ENCODE peak calls at places on chromosomes 6 and 20, in ten cellular contexts. One of them, this sample, is unnamed. For H3K9me3, the result is how much of the 10 kb centered on the place peaks cover.

GRCh38 chr20:53935353-53936084 is 134.9 kb downstream of the BCAS1 start:
- DNase-seq in aorta: no peak
- DNase-seq in A549: no peak
- DNase-seq in transverse colon: no peak
- DNase-seq in esophagus muscularis mucosa: no peak
- DNase-seq in CD4-positive, CD25-positive, alpha-beta regulatory T cell: no peak
- DNase-seq in heart right ventricle: no peak
- DNase-seq in stomach: no peak
- DNase-seq in small intestine: no peak
- DNase-seq in GM12878: no peak
- DNase-seq in this sample: no peak

GRCh38 chr20:38342196-38342595 is 4.1 kb upstream of the LBP start:
- DNase-seq in aorta: no peak
- DNase-seq in A549: no peak
- DNase-seq in transverse colon: no peak
- DNase-seq in esophagus muscularis mucosa: no peak
- DNase-seq in CD4-positive, CD25-positive, alpha-beta regulatory T cell: no peak
- DNase-seq in heart right ventricle: no peak
- DNase-seq in stomach: no peak
- DNase-seq in small intestine: no peak
- DNase-seq in GM12878: no peak
- DNase-seq in this sample: no peak

GRCh38 chr6:148273962-148274752 is 68.5 kb upstream of the SASH1 start:
- DNase-seq in aorta: no peak
- DNase-seq in A549: no peak
- DNase-seq in transverse colon: no peak
- DNase-seq in esophagus muscularis mucosa: no peak
- DNase-seq in CD4-positive, CD25-positive, alpha-beta regulatory T cell: no peak
- DNase-seq in heart right ventricle: no peak
- DNase-seq in stomach: no peak
- DNase-seq in small intestine: no peak
- DNase-seq in GM12878: no peak
- DNase-seq in this sample: no peak

GRCh38 chr6:34745277-34746103 is 11.8 kb upstream of the SNRPC start:
- DNase-seq in aorta: no peak
- DNase-seq in A549: no peak
- DNase-seq in transverse colon: peak
- DNase-seq in esophagus muscularis mucosa: no peak
- DNase-seq in CD4-positive, CD25-positive, alpha-beta regulatory T cell: no peak
- DNase-seq in heart right ventricle: no peak
- DNase-seq in stomach: peak
- DNase-seq in small intestine: peak
- DNase-seq in GM12878: no peak
- DNase-seq in this sample: no peak

GRCh38 chr6:38079107-38079506 is 259.6 kb downstream of the ZFAND3 start:
- DNase-seq in aorta: no peak
- DNase-seq in A549: no peak
- DNase-seq in transverse colon: no peak
- DNase-seq in esophagus muscularis mucosa: no peak
- DNase-seq in CD4-positive, CD25-positive, alpha-beta regulatory T cell: no peak
- DNase-seq in heart right ventricle: no peak
- DNase-seq in stomach: no peak
- DNase-seq in small intestine: no peak
- DNase-seq in GM12878: no peak
- DNase-seq in this sample: no peak

GRCh38 chr6:141653590-141653989 is 479.1 kb upstream of the GJE1 start:
- DNase-seq in aorta: no peak
- DNase-seq in A549: no peak
- DNase-seq in transverse colon: no peak
- DNase-seq in esophagus muscularis mucosa: no peak
- DNase-seq in CD4-positive, CD25-positive, alpha-beta regulatory T cell: no peak
- DNase-seq in heart right ventricle: no peak
- DNase-seq in stomach: no peak
- DNase-seq in small intestine: no peak
- DNase-seq in GM12878: no peak
- DNase-seq in this sample: no peak

GRCh38 chr6:130617658-130618057 is 209.5 kb upstream of the SMLR1 start:
- DNase-seq in aorta: no peak
- DNase-seq in A549: no peak
- DNase-seq in transverse colon: no peak
- DNase-seq in esophagus muscularis mucosa: no peak
- DNase-seq in CD4-positive, CD25-positive, alpha-beta regulatory T cell: no peak
- DNase-seq in heart right ventricle: no peak
- DNase-seq in stomach: no peak
- DNase-seq in small intestine: no peak
- DNase-seq in GM12878: no peak
- DNase-seq in this sample: no peak

GRCh38 chr20:24961384-24962181 is 12.5 kb downstream of the CST7 start:
- DNase-seq in aorta: no peak
- DNase-seq in A549: no peak
- DNase-seq in transverse colon: no peak
- DNase-seq in esophagus muscularis mucosa: no peak
- DNase-seq in CD4-positive, CD25-positive, alpha-beta regulatory T cell: no peak
- DNase-seq in heart right ventricle: no peak
- DNase-seq in stomach: no peak
- DNase-seq in small intestine: no peak
- DNase-seq in GM12878: no peak
- DNase-seq in this sample: peak

GRCh38 chr20:21308340-21308739 is 5.2 kb downstream of the XRN2 start:
- DNase-seq in aorta: no peak
- DNase-seq in A549: no peak
- DNase-seq in transverse colon: no peak
- DNase-seq in esophagus muscularis mucosa: no peak
- DNase-seq in CD4-positive, CD25-positive, alpha-beta regulatory T cell: no peak
- DNase-seq in heart right ventricle: no peak
- DNase-seq in stomach: no peak
- DNase-seq in small intestine: no peak
- DNase-seq in GM12878: no peak
- DNase-seq in this sample: no peak

GRCh38 chr6:27040244-27041042 is 207.1 kb upstream of the PRSS16 start:
- DNase-seq in aorta: no peak
- DNase-seq in A549: no peak
- DNase-seq in transverse colon: no peak
- DNase-seq in esophagus muscularis mucosa: no peak
- DNase-seq in CD4-positive, CD25-positive, alpha-beta regulatory T cell: no peak
- DNase-seq in heart right ventricle: no peak
- DNase-seq in stomach: no peak
- DNase-seq in small intestine: no peak
- DNase-seq in GM12878: no peak
- DNase-seq in this sample: no peak

GRCh38 chr6:16398587-16398986 is 160.2 kb downstream of the GMPR start:
- DNase-seq in aorta: no peak
- DNase-seq in A549: no peak
- DNase-seq in transverse colon: no peak
- DNase-seq in esophagus muscularis mucosa: no peak
- DNase-seq in CD4-positive, CD25-positive, alpha-beta regulatory T cell: no peak
- DNase-seq in heart right ventricle: no peak
- DNase-seq in stomach: no peak
- DNase-seq in small intestine: no peak
- DNase-seq in GM12878: no peak
- DNase-seq in this sample: no peak

GRCh38 chr20:33305591-33306057 is 22.6 kb downstream of the BPIFB1 start:
- DNase-seq in aorta: no peak
- DNase-seq in A549: no peak
- DNase-seq in transverse colon: no peak
- DNase-seq in esophagus muscularis mucosa: no peak
- DNase-seq in CD4-positive, CD25-positive, alpha-beta regulatory T cell: no peak
- DNase-seq in heart right ventricle: no peak
- DNase-seq in stomach: no peak
- DNase-seq in small intestine: no peak
- DNase-seq in GM12878: no peak
- DNase-seq in this sample: no peak

GRCh38 chr6:166412156-166412910 is 29.6 kb upstream of the MPC1 start:
- DNase-seq in aorta: no peak
- DNase-seq in A549: no peak
- DNase-seq in transverse colon: no peak
- DNase-seq in esophagus muscularis mucosa: no peak
- DNase-seq in CD4-positive, CD25-positive, alpha-beta regulatory T cell: no peak
- DNase-seq in heart right ventricle: no peak
- DNase-seq in stomach: no peak
- DNase-seq in small intestine: no peak
- DNase-seq in GM12878: no peak
- DNase-seq in this sample: peak

GRCh38 chr6:24481449-24481848 is 7.9 kb downstream of the GPLD1 start:
- DNase-seq in aorta: no peak
- DNase-seq in A549: no peak
- DNase-seq in transverse colon: no peak
- DNase-seq in esophagus muscularis mucosa: peak
- DNase-seq in CD4-positive, CD25-positive, alpha-beta regulatory T cell: no peak
- DNase-seq in heart right ventricle: no peak
- DNase-seq in stomach: no peak
- DNase-seq in small intestine: no peak
- DNase-seq in GM12878: no peak
- DNase-seq in this sample: no peak

DNA sequence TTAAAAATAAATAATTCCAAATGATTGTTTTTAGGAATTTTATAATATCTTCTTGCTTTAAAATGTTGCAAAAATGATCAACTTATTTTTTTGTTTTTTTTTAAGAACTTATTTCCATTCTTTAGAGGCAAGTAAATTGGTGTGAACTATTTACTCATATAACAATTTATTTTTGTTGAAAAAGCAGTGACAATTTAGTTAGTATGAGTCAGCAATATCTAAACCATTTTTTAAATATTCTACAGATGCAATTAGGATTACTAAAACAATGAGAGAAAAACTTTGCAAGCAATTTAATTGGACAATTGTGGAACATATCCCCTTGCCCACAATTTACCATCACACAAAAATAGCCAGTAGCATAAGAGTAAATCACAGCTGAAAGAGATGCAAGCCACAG is 319.5 kb downstream of the MEI4 start:
- DNase-seq in aorta: no peak
- DNase-seq in A549: no peak
- DNase-seq in transverse colon: no peak
- DNase-seq in esophagus muscularis mucosa: no peak
- DNase-seq in CD4-positive, CD25-positive, alpha-beta regulatory T cell: no peak
- DNase-seq in heart right ventricle: no peak
- DNase-seq in stomach: no peak
- DNase-seq in small intestine: no peak
- DNase-seq in GM12878: no peak
- DNase-seq in this sample: no peak
- H3K9me3 ChIP-seq in aorta: under half
- H3K9me3 ChIP-seq in A549: under half
- H3K9me3 ChIP-seq in transverse colon: under half
- H3K9me3 ChIP-seq in esophagus muscularis mucosa: under half
- H3K9me3 ChIP-seq in CD4-positive, CD25-positive, alpha-beta regulatory T cell: under half
- H3K9me3 ChIP-seq in heart right ventricle: under half
- H3K9me3 ChIP-seq in stomach: under half
- H3K9me3 ChIP-seq in small intestine: under half
- H3K9me3 ChIP-seq in GM12878: under half
- H3K9me3 ChIP-seq in this sample: under half

GRCh38 chr6:82484737-82485650 is 121.4 kb downstream of the TPBG start:
- DNase-seq in aorta: no peak
- DNase-seq in A549: no peak
- DNase-seq in transverse colon: no peak
- DNase-seq in esophagus muscularis mucosa: no peak
- DNase-seq in CD4-positive, CD25-positive, alpha-beta regulatory T cell: no peak
- DNase-seq in heart right ventricle: no peak
- DNase-seq in stomach: no peak
- DNase-seq in small intestine: no peak
- DNase-seq in GM12878: no peak
- DNase-seq in this sample: no peak

GRCh38 chr6:82488403-82488802 is 124.8 kb downstream of the TPBG start:
- DNase-seq in aorta: no peak
- DNase-seq in A549: no peak
- DNase-seq in transverse colon: no peak
- DNase-seq in esophagus muscularis mucosa: no peak
- DNase-seq in CD4-positive, CD25-positive, alpha-beta regulatory T cell: no peak
- DNase-seq in heart right ventricle: no peak
- DNase-seq in stomach: no peak
- DNase-seq in small intestine: no peak
- DNase-seq in GM12878: no peak
- DNase-seq in this sample: no peak

GRCh38 chr6:82484001-82484400 is 120.4 kb downstream of the TPBG start:
- DNase-seq in aorta: no peak
- DNase-seq in A549: no peak
- DNase-seq in transverse colon: no peak
- DNase-seq in esophagus muscularis mucosa: no peak
- DNase-seq in CD4-positive, CD25-positive, alpha-beta regulatory T cell: no peak
- DNase-seq in heart right ventricle: no peak
- DNase-seq in stomach: no peak
- DNase-seq in small intestine: no peak
- DNase-seq in GM12878: no peak
- DNase-seq in this sample: no peak

GRCh38 chr6:82492134-82492533 is 128.5 kb downstream of the TPBG start:
- DNase-seq in aorta: no peak
- DNase-seq in A549: no peak
- DNase-seq in transverse colon: no peak
- DNase-seq in esophagus muscularis mucosa: no peak
- DNase-seq in CD4-positive, CD25-positive, alpha-beta regulatory T cell: no peak
- DNase-seq in heart right ventricle: no peak
- DNase-seq in stomach: no peak
- DNase-seq in small intestine: no peak
- DNase-seq in GM12878: no peak
- DNase-seq in this sample: no peak

GRCh38 chr6:82487895-82488294 is 124.3 kb downstream of the TPBG start:
- DNase-seq in aorta: no peak
- DNase-seq in A549: no peak
- DNase-seq in transverse colon: no peak
- DNase-seq in esophagus muscularis mucosa: no peak
- DNase-seq in CD4-positive, CD25-positive, alpha-beta regulatory T cell: no peak
- DNase-seq in heart right ventricle: no peak
- DNase-seq in stomach: no peak
- DNase-seq in small intestine: no peak
- DNase-seq in GM12878: no peak
- DNase-seq in this sample: no peak
- H3K9me3 ChIP-seq in aorta: under half
- H3K9me3 ChIP-seq in A549: under half
- H3K9me3 ChIP-seq in transverse colon: under half
- H3K9me3 ChIP-seq in esophagus muscularis mucosa: under half
- H3K9me3 ChIP-seq in CD4-positive, CD25-positive, alpha-beta regulatory T cell: under half
- H3K9me3 ChIP-seq in heart right ventricle: under half
- H3K9me3 ChIP-seq in stomach: under half
- H3K9me3 ChIP-seq in small intestine: under half
- H3K9me3 ChIP-seq in GM12878: under half
- H3K9me3 ChIP-seq in this sample: under half

DNA sequence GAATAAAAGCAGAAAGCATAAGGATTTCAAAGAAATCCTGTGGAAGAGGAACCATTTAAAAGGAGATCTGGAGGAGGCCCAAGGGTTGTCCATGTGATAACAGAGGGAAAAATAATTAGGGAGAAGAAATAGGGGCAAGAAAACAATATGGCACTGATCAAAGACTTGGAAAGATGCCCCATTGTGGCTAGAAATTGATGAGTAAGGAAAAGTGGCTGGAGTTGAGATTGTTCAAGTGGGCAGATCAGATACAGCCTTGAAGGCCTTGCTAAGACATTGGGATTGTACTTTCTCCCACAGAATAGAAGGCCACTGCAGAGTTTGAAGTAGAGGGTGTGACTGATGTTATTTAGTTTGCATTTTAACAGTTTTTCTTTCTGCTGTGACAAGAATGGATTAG is 213.3 kb downstream of the CBLN4 start:
- DNase-seq in aorta: no peak
- DNase-seq in A549: no peak
- DNase-seq in transverse colon: no peak
- DNase-seq in esophagus muscularis mucosa: no peak
- DNase-seq in CD4-positive, CD25-positive, alpha-beta regulatory T cell: no peak
- DNase-seq in heart right ventricle: no peak
- DNase-seq in stomach: no peak
- DNase-seq in small intestine: no peak
- DNase-seq in GM12878: no peak
- DNase-seq in this sample: no peak
- H3K9me3 ChIP-seq in aorta: under half
- H3K9me3 ChIP-seq in A549: under half
- H3K9me3 ChIP-seq in transverse colon: under half
- H3K9me3 ChIP-seq in esophagus muscularis mucosa: under half
- H3K9me3 ChIP-seq in CD4-positive, CD25-positive, alpha-beta regulatory T cell: under half
- H3K9me3 ChIP-seq in heart right ventricle: under half
- H3K9me3 ChIP-seq in stomach: under half
- H3K9me3 ChIP-seq in small intestine: under half
- H3K9me3 ChIP-seq in GM12878: under half
- H3K9me3 ChIP-seq in this sample: under half

GRCh38 chr20:62104234-62104789 is 18.0 kb upstream of the LSM14B start:
- DNase-seq in aorta: no peak
- DNase-seq in A549: no peak
- DNase-seq in transverse colon: no peak
- DNase-seq in esophagus muscularis mucosa: no peak
- DNase-seq in CD4-positive, CD25-positive, alpha-beta regulatory T cell: no peak
- DNase-seq in heart right ventricle: no peak
- DNase-seq in stomach: no peak
- DNase-seq in small intestine: no peak
- DNase-seq in GM12878: no peak
- DNase-seq in this sample: no peak
- H3K9me3 ChIP-seq in aorta: under half
- H3K9me3 ChIP-seq in A549: half or more
- H3K9me3 ChIP-seq in transverse colon: under half
- H3K9me3 ChIP-seq in esophagus muscularis mucosa: under half
- H3K9me3 ChIP-seq in CD4-positive, CD25-positive, alpha-beta regulatory T cell: under half
- H3K9me3 ChIP-seq in heart right ventricle: under half
- H3K9me3 ChIP-seq in stomach: half or more
- H3K9me3 ChIP-seq in small intestine: under half
- H3K9me3 ChIP-seq in GM12878: under half
- H3K9me3 ChIP-seq in this sample: under half

This sample was measured in sigmoid colon.